ENCODE peak calls at places on chromosomes 7 and 10, in nine cellular contexts. B is CD8-positive, alpha-beta T cell; T is EH; S is ovary; M is amniotic stem cell; D is AG04450; N is breast epithelium; V is activated CD4-positive, alpha-beta T cell treated with anti-CD3 and anti-CD28 coated beads, Interleukin-2, amount 10 ng/mL, durations not matched to agents 7 days and 5 days; G is GM20000. H is an unnamed sample.

GRCh38 chr10:92574545-92575377 is 868 bp upstream of the IDE start:
- DNase-seq in D (no peak), S (no peak), V (peak), B (no peak), M (no peak), G (peak), T (no peak), N (no peak), H (no peak)

GRCh38 chr7:98286701-98287485 is 5.4 kb downstream of the BRI3 start:
- DNase-seq in T (peak), B (no peak), V (no peak), D (no peak), G (no peak), S (no peak), M (no peak), N (no peak), H (no peak)

GRCh38 chr7:100435401-100436304 is 644 bp downstream of the PPP1R35 start:
- DNase-seq in N (peak), M (no peak), B (peak), G (peak), S (peak), D (no peak), T (peak), V (peak), H (no peak)

GRCh38 chr7:16098058-16098457 is 323.3 kb downstream of the CRPPA start:
- DNase-seq in S (no peak), T (no peak), G (no peak), B (no peak), D (no peak), V (no peak), N (no peak), M (no peak), H (no peak)

GRCh38 chr7:120898710-120899499 is 41.0 kb upstream of the TSPAN12 start:
- DNase-seq in V (no peak), M (no peak), T (no peak), D (no peak), G (no peak), B (no peak), S (no peak), N (no peak), H (no peak)

GRCh38 chr10:29925771-29926345 is 133.5 kb downstream of the JCAD start:
- DNase-seq in T (no peak), G (no peak), B (no peak), M (no peak), D (no peak), N (no peak), V (no peak), S (no peak), H (no peak)

GRCh38 chr10:95741807-95742528 is 14.0 kb upstream of the ENTPD1 start:
- DNase-seq in M (no peak), T (no peak), B (no peak), G (peak), N (no peak), S (no peak), D (no peak), V (no peak), H (no peak)

GRCh38 chr7:100486753-100487446 is 3.2 kb downstream of the NYAP1 start:
- DNase-seq in M (no peak), B (no peak), T (peak), V (no peak), S (no peak), N (no peak), G (peak), D (no peak), H (no peak)

GRCh38 chr10:3468919-3469638 is 296.5 kb upstream of the PITRM1 start:
- DNase-seq in V (no peak), M (peak), G (no peak), N (no peak), B (no peak), S (peak), D (peak), T (peak), H (no peak)

GRCh38 chr10:82308641-82309040 is 433.6 kb downstream of the NRG3 start:
- DNase-seq in G (no peak), S (no peak), N (no peak), B (no peak), D (no peak), M (no peak), V (no peak), T (no peak), H (no peak)

GRCh38 chr7:24842029-24842428 is 84.8 kb upstream of the GSDME start:
- DNase-seq in V (no peak), D (no peak), M (no peak), B (no peak), N (no peak), S (no peak), G (no peak), T (no peak), H (no peak)

GRCh38 chr10:103852856-103853255 is 2.5 kb downstream of the SH3PXD2A start:
- DNase-seq in G (no peak), B (no peak), N (no peak), T (no peak), V (no peak), M (no peak), S (no peak), D (no peak), H (no peak)

GRCh38 chr7:105707967-105708580 is 126.8 kb upstream of the EFCAB10 start:
- DNase-seq in G (no peak), T (peak), M (no peak), V (peak), B (no peak), N (no peak), D (no peak), S (no peak), H (no peak)

GRCh38 chr10:124565565-124566221 is 104.1 kb downstream of the LHPP start:
- DNase-seq in M (no peak), D (no peak), N (peak), G (no peak), B (no peak), S (no peak), V (no peak), T (no peak), H (no peak)

GRCh38 chr10:110165239-110165638 is 42.2 kb upstream of the MXI1 start:
- DNase-seq in S (no peak), T (no peak), V (no peak), G (no peak), M (no peak), B (no peak), N (no peak), D (no peak), H (no peak)

GRCh38 chr7:41869091-41869490 is 166.2 kb upstream of the INHBA start:
- DNase-seq in G (no peak), V (no peak), D (no peak), T (peak), S (no peak), M (no peak), B (no peak), N (no peak), H (no peak)

GRCh38 chr10:58266826-58267712 is 625 bp downstream of the IPMK start:
- DNase-seq in G (peak), S (peak), M (no peak), V (peak), D (no peak), N (peak), T (peak), B (peak), H (no peak)

GRCh38 chr7:84533209-84533608 is 338.6 kb upstream of the SEMA3A start:
- DNase-seq in S (no peak), M (no peak), N (no peak), T (no peak), V (no peak), D (no peak), G (no peak), B (no peak), H (no peak)

GRCh38 chr7:140059288-140060242 is 3.2 kb downstream of the PARP12 start:
- DNase-seq in V (peak), G (no peak), D (peak), N (no peak), S (peak), M (peak), T (peak), B (peak), H (no peak)

GRCh38 chr7:157692156-157693011 is 355.6 kb downstream of the DNAJB6 start:
- DNase-seq in M (no peak), G (no peak), N (no peak), T (no peak), B (no peak), D (no peak), S (no peak), V (no peak), H (no peak)

GRCh38 chr7:151754142-151754590 is 122.7 kb downstream of the PRKAG2 start:
- DNase-seq in S (peak), B (no peak), V (no peak), M (peak), D (peak), N (peak), T (peak), G (peak), H (peak)

GRCh38 chr7:97973206-97973658 is 16.8 kb downstream of the OCM2 start:
- DNase-seq in M (no peak), N (no peak), B (no peak), V (no peak), S (no peak), G (no peak), D (no peak), T (no peak), H (no peak)

GRCh38 chr10:73648975-73649829 is 6.6 kb downstream of the SYNPO2L start:
- DNase-seq in T (peak), M (no peak), D (no peak), B (no peak), G (no peak), V (no peak), S (no peak), N (no peak), H (no peak)

GRCh38 chr7:79454325-79454960 is 976 bp upstream of the MAGI2 start:
- DNase-seq in N (no peak), S (peak), B (no peak), M (no peak), G (no peak), V (no peak), D (peak), T (peak), H (no peak)

GRCh38 chr7:1104514-1105179 is 16.7 kb downstream of the GPER1 start:
- DNase-seq in T (no peak), M (no peak), B (no peak), S (no peak), D (no peak), V (no peak), G (no peak), N (no peak), H (no peak)

GRCh38 chr10:33377658-33378025 is 43.2 kb upstream of the NRP1 start:
- DNase-seq in T (peak), S (no peak), N (no peak), G (no peak), V (no peak), M (no peak), B (no peak), D (no peak), H (no peak)

GRCh38 chr7:128356546-128357365 is 4.7 kb downstream of the PRRT4 start:
- DNase-seq in V (no peak), N (no peak), B (no peak), M (no peak), G (no peak), T (no peak), S (no peak), D (no peak), H (no peak)

GRCh38 chr7:1922870-1923236 is 252.8 kb downstream of the ELFN1 start:
- DNase-seq in T (peak), B (no peak), G (no peak), V (no peak), M (no peak), N (no peak), S (no peak), D (no peak), H (no peak)

GRCh38 chr7:25854608-25855497 is 297.1 kb upstream of the NFE2L3 start:
- DNase-seq in M (peak), S (no peak), V (peak), G (peak), D (peak), T (peak), B (no peak), N (no peak), H (no peak)

GRCh38 chr10:94314913-94315545 is 47.7 kb downstream of the NOC3L start:
- DNase-seq in S (no peak), T (peak), G (no peak), M (no peak), N (no peak), D (no peak), V (no peak), B (no peak), H (no peak)

GRCh38 chr7:73811760-73812168 is 19.0 kb upstream of the CLDN4 start:
- DNase-seq in G (peak), N (peak), V (peak), M (peak), D (no peak), B (peak), S (no peak), T (peak), H (no peak)

GRCh38 chr10:13100349-13101294 is 659 bp downstream of the OPTN start:
- DNase-seq in M (no peak), D (no peak), G (peak), B (peak), S (peak), T (peak), N (no peak), V (peak), H (no peak)

GRCh38 chr10:93267521-93267920 is 193.8 kb downstream of the CYP26A1 start:
- DNase-seq in V (no peak), N (no peak), D (no peak), M (no peak), G (peak), B (no peak), S (no peak), T (no peak), H (no peak)

GRCh38 chr10:42952931-42953683 is 123.8 kb upstream of the RET start:
- DNase-seq in B (no peak), V (no peak), G (no peak), T (no peak), D (no peak), M (no peak), N (peak), S (no peak), H (no peak)

GRCh38 chr10:87915406-87915805 is 52.0 kb downstream of the PTEN start:
- DNase-seq in N (no peak), B (no peak), G (no peak), M (no peak), V (no peak), D (no peak), T (no peak), S (no peak), H (no peak)

GRCh38 chr10:124842721-124843120 is 41.1 kb downstream of the ABRAXAS2 start:
- DNase-seq in S (no peak), G (no peak), T (peak), M (no peak), B (no peak), D (no peak), N (no peak), V (no peak), H (no peak)

GRCh38 chr7:44104880-44105771 is 981 bp downstream of the AEBP1 start:
- DNase-seq in N (no peak), S (peak), M (no peak), D (no peak), G (peak), B (no peak), V (no peak), T (peak), H (peak)

GRCh38 chr10:19791032-19791431 is 25.2 kb upstream of the PLXDC2 start:
- DNase-seq in G (no peak), M (no peak), N (no peak), V (no peak), D (no peak), T (no peak), S (no peak), B (no peak), H (no peak)

GRCh38 chr7:75623390-75624133 is 115.2 kb downstream of the HIP1 start:
- DNase-seq in B (no peak), T (peak), M (no peak), G (no peak), V (no peak), N (no peak), D (no peak), S (no peak), H (no peak)